ENCODE peak calls at places on chromosome 10, in ten cellular contexts. R, B, V, U, P, E, C, F, M and T are unnamed samples.

GRCh38 chr10:131213651-131214505 is 97.6 kb downstream of the TCERG1L start:
- DNase-seq in R (no peak), F (no peak), U (no peak), M (no peak), E (no peak), V (no peak), P (no peak), C (no peak), B (no peak), T (no peak)

GRCh38 chr10:86062647-86063145 is 303.9 kb downstream of the GRID1 start:
- DNase-seq in F (no peak), C (no peak), E (no peak), V (no peak), M (no peak), P (no peak), U (no peak), R (no peak), B (no peak), T (no peak)

GRCh38 chr10:125201108-125201524 is 40.8 kb upstream of the CTBP2 start:
- DNase-seq in E (peak; percentile 7), B (peak; percentile 78), P (no peak), F (no peak), M (no peak), C (no peak), U (peak; percentile 26), V (no peak), R (no peak), T (peak; percentile 23)

GRCh38 chr10:117903854-117904253 is 142.9 kb downstream of the RAB11FIP2 start:
- DNase-seq in C (no peak), P (no peak), F (peak; percentile 29), V (no peak), M (no peak), E (no peak), U (no peak), R (no peak), B (no peak), T (no peak)

GRCh38 chr10:100743626-100744135 is 1.7 kb upstream of the PAX2 start:
- DNase-seq in V (no peak), M (peak; percentile 81), B (peak; percentile 77), F (peak; percentile 85), C (peak; percentile 16), E (peak; percentile 70), R (peak; percentile 69), U (peak; percentile 80), P (no peak), T (peak; percentile 65)

GRCh38 chr10:109343293-109343692 is 580.0 kb downstream of the XPNPEP1 start:
- DNase-seq in B (no peak), M (no peak), F (no peak), U (no peak), V (peak; percentile 63), C (peak; percentile 19), P (no peak), E (peak; percentile 28), R (no peak), T (peak; percentile 51)

GRCh38 chr10:35195361-35196306 is 69.0 kb downstream of the CREM start:
- DNase-seq in F (peak; percentile 70), U (peak; percentile 82), V (peak; percentile 89), E (peak; percentile 98), P (peak; percentile 41), B (peak; percentile 90), R (peak; percentile 98), M (peak; percentile 81), C (peak; percentile 95), T (peak; percentile 99)

GRCh38 chr10:77159538-77160110 is 478.0 kb downstream of the KCNMA1 start:
- DNase-seq in M (no peak), C (no peak), R (peak; percentile 87), P (no peak), V (no peak), E (peak; percentile 48), B (no peak), U (no peak), F (no peak), T (no peak)

GRCh38 chr10:101132636-101133473 is 1.8 kb downstream of the TLX1 start:
- DNase-seq in M (no peak), C (no peak), P (no peak), U (no peak), F (peak; percentile 44), V (no peak), B (no peak), E (no peak), R (no peak), T (no peak)

GRCh38 chr10:77936697-77937567 is 10.4 kb upstream of the DLG5 start:
- DNase-seq in F (no peak), U (no peak), C (no peak), P (no peak), B (no peak), M (no peak), V (no peak), R (no peak), E (no peak), T (no peak)

GRCh38 chr10:71666607-71667373 is 52.8 kb downstream of the C10orf105 start:
- DNase-seq in C (no peak), V (no peak), P (no peak), E (no peak), U (no peak), R (no peak), F (no peak), M (peak; percentile 52), B (peak; percentile 40), T (no peak)

GRCh38 chr10:74433993-74434392 is 283.0 kb downstream of the ADK start:
- DNase-seq in B (no peak), M (no peak), U (no peak), V (no peak), C (no peak), R (peak; percentile 6), F (no peak), E (no peak), P (no peak), T (no peak)

GRCh38 chr10:6114758-6115410 is 26.1 kb downstream of the RBM17 start:
- DNase-seq in M (no peak), C (peak; percentile 50), P (no peak), F (no peak), B (peak; percentile 58), E (peak; percentile 92), V (no peak), U (no peak), R (peak; percentile 79), T (peak; percentile 78)

GRCh38 chr10:71436268-71436922 is 39.7 kb downstream of the CDH23 start:
- DNase-seq in B (no peak), R (no peak), C (no peak), U (no peak), F (no peak), E (peak; percentile 3), P (no peak), M (no peak), V (no peak), T (no peak)

GRCh38 chr10:7293378-7293920 is 117.4 kb downstream of the SFMBT2 start:
- DNase-seq in B (no peak), V (no peak), R (no peak), C (no peak), M (no peak), F (no peak), U (no peak), E (no peak), P (no peak), T (no peak)

GRCh38 chr10:27784272-27784671 is 38.7 kb upstream of the MKX start:
- DNase-seq in P (no peak), C (no peak), B (no peak), U (no peak), R (no peak), V (no peak), E (no peak), F (no peak), M (no peak), T (no peak)

GRCh38 chr10:27779462-27779861 is 33.8 kb upstream of the MKX start:
- DNase-seq in C (no peak), B (no peak), P (no peak), M (no peak), U (no peak), F (no peak), R (no peak), V (no peak), E (no peak), T (peak; percentile 14)

DNA sequence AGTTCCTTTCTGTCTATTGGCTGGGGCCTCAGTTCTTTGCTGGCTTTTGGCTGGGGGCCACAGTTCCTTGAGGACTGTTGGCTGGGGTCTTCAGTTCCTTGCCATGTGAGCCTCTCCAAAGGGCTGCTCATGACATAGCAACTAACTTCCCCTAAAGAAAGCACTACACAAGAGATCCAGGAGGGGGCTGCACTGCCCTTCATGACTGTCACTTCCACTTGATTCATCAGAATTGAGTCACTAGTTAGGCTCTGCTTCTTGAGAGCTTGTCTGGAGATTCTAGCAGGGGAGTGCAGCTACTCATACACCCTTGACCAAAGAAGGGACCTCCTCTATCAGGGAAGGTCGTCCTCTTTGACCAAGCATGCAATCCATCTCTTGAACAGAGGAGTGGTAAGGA is 38.0 kb upstream of the MKX start:
- DNase-seq in B (peak; percentile 9), C (peak; percentile 37), E (peak; percentile 5), F (no peak), R (no peak), P (no peak), V (peak; percentile 11), M (peak; percentile 69), U (peak; percentile 81), T (peak; percentile 17)
- TF ChIP-seq CTCF in B (peak; percentile 13), C (peak; percentile 56), E (no peak), F (peak; percentile 21), R (no peak), P (peak; percentile 49), V (peak; percentile 60), M (peak; percentile 65), U (peak; percentile 74), T (peak; percentile 37)

DNA sequence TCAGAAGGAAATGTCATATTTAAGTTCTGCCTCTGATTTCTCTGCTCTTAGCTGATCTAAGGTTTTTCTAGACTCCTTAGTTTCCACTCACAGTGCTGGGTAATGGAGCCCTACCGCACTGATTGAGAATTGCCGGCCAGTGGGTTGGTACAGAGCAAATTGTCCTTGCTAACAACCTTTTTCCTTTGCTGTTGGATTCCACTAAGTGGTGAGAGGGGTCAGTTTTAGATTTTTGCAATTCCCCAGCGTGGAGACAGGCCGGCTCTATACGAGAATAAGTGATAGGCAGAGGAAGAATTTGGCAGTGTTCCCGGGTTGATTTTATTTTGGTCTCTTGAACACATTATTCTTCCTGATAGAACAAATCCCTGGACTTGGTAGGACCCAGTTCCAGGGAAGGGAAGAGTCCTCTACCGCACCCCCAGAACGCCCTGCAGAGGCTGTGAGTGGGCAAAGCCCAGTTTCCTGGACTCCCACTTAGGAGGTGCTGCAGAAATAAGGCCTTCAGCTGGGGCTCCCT is 2.9 kb upstream of the NRP1 start:
- DNase-seq in E (peak; percentile 78), P (peak; percentile 31), U (no peak), R (peak; percentile 93), F (no peak), V (no peak), B (no peak), C (no peak), M (no peak), T (peak; percentile 68)
- H3K4me3 ChIP-seq in E (peak overlapping the region; percentile 88), P (peak overlapping the region; percentile 82), U (no peak overlapping the region), R (peak overlapping the region; percentile 96), F (peak overlapping the region; percentile 90), V (peak overlapping the region; percentile 93), B (no peak overlapping the region), C (peak overlapping the region; percentile 86), M (peak overlapping the region; percentile 73), T (peak overlapping the region; percentile 88)

GRCh38 chr10:104317195-104318095 is 20.8 kb downstream of the ITPRIP start:
- DNase-seq in V (no peak), E (peak; percentile 84), F (no peak), P (no peak), R (peak; percentile 90), C (no peak), U (no peak), B (no peak), M (no peak), T (peak; percentile 94)
- TF ChIP-seq CTCF in V (peak; percentile 1), E (no peak), F (no peak), P (no peak), R (no peak), C (no peak), U (no peak), B (no peak), M (no peak), T (no peak)

GRCh38 chr10:44569193-44570091 is 184.5 kb upstream of the CXCL12 start:
- DNase-seq in C (peak; percentile 15), P (peak; percentile 28), R (peak; percentile 97), U (no peak), B (no peak), V (peak; percentile 41), E (peak; percentile 97), M (no peak), F (no peak), T (peak; percentile 55)
- H3K4me3 ChIP-seq in C (no peak overlapping the region), P (no peak overlapping the region), R (peak overlapping the region; percentile 38), U (no peak overlapping the region), B (no peak overlapping the region), V (no peak overlapping the region), E (peak overlapping the region; percentile 15), M (no peak overlapping the region), F (no peak overlapping the region), T (no peak overlapping the region)